ENCODE peak calls at places on chromosomes 5 and 9, in six cellular contexts. X is neural progenitor cell, E is Peyer's patch, A is endothelial cell of umbilical vein, P is PC-3, Q is right atrium auricular region. V is an unnamed sample.
A peak's percentile ranks its signal among the peaks of the same experiment; 100 is the strongest.

GRCh38 chr9:88037285-88037845 is 63.0 kb upstream of the CDK20 start:
- DNase-seq in A (no peak), Q (no peak), X (peak; percentile 55), E (no peak), P (no peak), V (no peak)

GRCh38 chr5:98787131-98787719 is 13.8 kb downstream of the RGMB start:
- DNase-seq in X (no peak), Q (no peak), E (no peak), P (no peak), A (no peak), V (no peak)

GRCh38 chr5:135271533-135272310 is 127.3 kb downstream of the MACROH2A1 start:
- DNase-seq in Q (no peak), P (no peak), X (peak; percentile 55), E (no peak), A (no peak), V (no peak)

GRCh38 chr5:140633081-140633471 is at the start of gene CD14:
- DNase-seq in P (peak; percentile 43), Q (peak; percentile 77), X (no peak), E (peak; percentile 77), A (no peak), V (no peak)

GRCh38 chr5:56501949-56502557 is 268.9 kb upstream of the ANKRD55 start:
- DNase-seq in A (no peak), P (no peak), Q (no peak), X (no peak), E (no peak), V (no peak)

GRCh38 chr9:129458155-129458661 is 162.7 kb downstream of the C9orf50 start:
- DNase-seq in A (no peak), E (peak; percentile 72), P (no peak), Q (no peak), X (no peak), V (peak; percentile 54)

GRCh38 chr9:34310205-34310604 is 18.9 kb downstream of the KIF24 start:
- DNase-seq in A (no peak), X (no peak), P (no peak), E (no peak), Q (no peak), V (no peak)

GRCh38 chr5:167571824-167572223 is 719.6 kb upstream of the WWC1 start:
- DNase-seq in A (no peak), P (no peak), E (no peak), Q (no peak), X (peak; percentile 36), V (no peak)

GRCh38 chr5:100566382-100567141 is 31.4 kb downstream of the FAM174A start:
- DNase-seq in A (no peak), P (no peak), E (no peak), X (no peak), Q (no peak), V (no peak)

GRCh38 chr5:140020601-140021177 is 22.4 kb downstream of the NRG2 start:
- DNase-seq in E (no peak), X (no peak), Q (no peak), P (no peak), A (no peak), V (no peak)

GRCh38 chr5:172496671-172497371 is 42.5 kb upstream of the SH3PXD2B start:
- DNase-seq in X (no peak), E (peak; percentile 42), P (no peak), Q (peak; percentile 67), A (peak; percentile 43), V (no peak)

GRCh38 chr5:73170522-73170921 is 2.5 kb upstream of the TMEM174 start:
- DNase-seq in P (peak; percentile 36), A (peak; percentile 62), Q (no peak), X (peak; percentile 73), E (peak; percentile 67), V (no peak)

GRCh38 chr9:88816141-88816540 is 175.1 kb upstream of the S1PR3 start:
- DNase-seq in E (no peak), P (no peak), X (no peak), Q (no peak), A (no peak), V (no peak)

GRCh38 chr9:112848316-112849151 is 42.1 kb downstream of the SLC46A2 start:
- DNase-seq in Q (no peak), P (no peak), A (no peak), X (peak; percentile 61), E (no peak), V (no peak)

GRCh38 chr9:126376311-126376902 is 49.8 kb downstream of the MVB12B start:
- DNase-seq in Q (no peak), X (peak; percentile 74), E (no peak), P (no peak), A (no peak), V (no peak)

GRCh38 chr9:129732946-129733631 is 19.8 kb downstream of the PTGES start:
- DNase-seq in X (no peak), P (no peak), Q (no peak), A (no peak), E (no peak), V (no peak)

GRCh38 chr5:5140051-5141010 is at the start of gene ADAMTS16:
- DNase-seq in A (no peak), Q (no peak), P (no peak), E (no peak), X (peak; percentile 78), V (no peak)

GRCh38 chr9:2824564-2824963 is 19.3 kb downstream of the PUM3 start:
- DNase-seq in P (no peak), X (peak; percentile 63), E (no peak), A (no peak), Q (no peak), V (no peak)

GRCh38 chr9:100589582-100589981 is 11.7 kb downstream of the CAVIN4 start:
- DNase-seq in X (no peak), A (peak; percentile 81), P (peak; percentile 55), Q (no peak), E (no peak), V (no peak)

GRCh38 chr5:139293199-139293503 is 389 bp upstream of the MATR3 start:
- DNase-seq in P (no peak), E (no peak), Q (no peak), X (no peak), A (no peak), V (no peak)

GRCh38 chr9:89122944-89123343 is 55.7 kb downstream of the SHC3 start:
- DNase-seq in X (no peak), P (no peak), A (no peak), Q (no peak), E (no peak), V (no peak)

GRCh38 chr5:73783823-73784222 is 157.8 kb downstream of the ARHGEF28 start:
- DNase-seq in A (peak; percentile 48), P (peak; percentile 35), E (no peak), Q (no peak), X (no peak), V (no peak)

GRCh38 chr5:77168187-77168883 is 42.1 kb upstream of the PDE8B start:
- DNase-seq in A (peak; percentile 21), E (no peak), X (no peak), Q (peak; percentile 74), P (peak; percentile 30), V (no peak)

GRCh38 chr9:83220737-83221136 is 157.8 kb upstream of the RASEF start:
- DNase-seq in Q (no peak), A (peak; percentile 85), E (no peak), X (no peak), P (peak; percentile 63), V (no peak)

GRCh38 chr9:133995012-133995896 is 3.1 kb upstream of the VAV2 start:
- DNase-seq in P (no peak), E (no peak), Q (no peak), X (no peak), A (no peak), V (no peak)

GRCh38 chr9:129275626-129276247 is 97.7 kb upstream of the IER5L start:
- DNase-seq in A (no peak), Q (no peak), P (peak; percentile 43), X (no peak), E (peak; percentile 15), V (no peak)

GRCh38 chr9:130359819-130360218 is 84.9 kb upstream of the ASS1 start:
- DNase-seq in E (no peak), Q (no peak), A (no peak), P (no peak), X (peak; percentile 22), V (no peak)

GRCh38 chr9:128470560-128470959 is 14.8 kb downstream of the ODF2 start:
- DNase-seq in E (no peak), X (no peak), Q (no peak), A (no peak), P (peak; percentile 16), V (peak; percentile 34)

DNA sequence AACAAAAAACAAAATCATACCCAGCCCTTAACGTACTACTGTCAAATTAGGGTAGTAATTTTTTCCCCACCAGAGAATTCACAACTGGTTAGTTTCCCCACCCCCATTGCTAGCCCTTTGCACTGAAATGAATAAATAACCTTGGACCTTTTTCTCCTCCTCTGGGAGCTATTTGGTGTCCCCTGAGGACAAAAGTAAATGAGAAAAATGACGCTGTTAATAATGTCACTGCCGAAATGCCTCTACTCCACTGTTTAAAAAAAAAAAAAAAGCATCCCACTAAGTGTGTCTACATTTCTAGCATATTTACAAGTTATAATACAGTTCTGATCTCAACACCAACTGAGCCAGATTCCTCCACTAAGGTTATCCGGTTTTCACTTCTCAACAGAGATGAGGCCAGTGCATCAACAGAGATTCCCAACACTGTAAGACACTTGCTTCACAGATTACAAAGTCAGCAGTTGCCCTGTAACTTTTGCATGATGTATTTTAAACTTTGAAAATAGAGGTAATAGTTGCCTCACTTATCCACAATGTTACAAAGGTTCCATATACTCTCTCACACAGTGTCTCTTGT is 5.1 kb upstream of the NFIB start:
- DNase-seq in X (no peak), E (no peak), Q (no peak), P (no peak), A (peak; percentile 45), V (no peak)
- H3K4me3 ChIP-seq in X (no peak overlapping the region), E (no peak overlapping the region), Q (no peak overlapping the region), P (peak overlapping the region; percentile 86), A (peak overlapping the region; percentile 22), V (no peak overlapping the region)

DNA sequence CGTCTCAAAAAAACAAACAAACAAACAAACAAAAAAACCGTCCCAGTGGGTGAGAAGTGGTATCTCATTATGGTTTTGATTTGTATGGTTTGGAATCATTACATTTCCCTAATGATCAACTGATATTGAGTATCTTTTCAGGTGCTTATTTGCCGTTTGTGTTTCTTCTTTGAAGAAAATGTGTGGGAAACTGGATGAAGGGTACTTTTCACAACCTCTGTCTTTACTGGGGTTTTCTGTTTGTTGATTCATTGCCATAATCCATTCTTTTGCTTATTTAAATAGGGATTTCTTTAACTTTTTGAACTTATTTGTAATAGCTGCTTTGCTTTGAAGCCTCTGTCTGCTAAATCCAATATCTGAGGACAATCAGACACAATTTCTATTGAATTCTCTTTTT is 9.2 kb upstream of the BICD2 start:
- DNase-seq in P (no peak), E (no peak), X (no peak), Q (no peak), A (no peak), V (no peak)
- H3K4me1 ChIP-seq in P (peaks cover 4% of the 10 kb centered on the region), E (no peaks in the 10 kb centered on the region), X (no peaks in the 10 kb centered on the region), Q (no peaks in the 10 kb centered on the region), A (no peaks in the 10 kb centered on the region), V (no peaks in the 10 kb centered on the region)

GRCh38 chr9:117643288-117643654 is 60.9 kb upstream of the TLR4 start:
- DNase-seq in P (no peak), Q (no peak), E (no peak), A (no peak), X (no peak), V (no peak)
- H3K4me3 ChIP-seq in P (no peak overlapping the region), Q (no peak overlapping the region), E (no peak overlapping the region), A (no peak overlapping the region), X (no peak overlapping the region), V (no peak overlapping the region)

DNA sequence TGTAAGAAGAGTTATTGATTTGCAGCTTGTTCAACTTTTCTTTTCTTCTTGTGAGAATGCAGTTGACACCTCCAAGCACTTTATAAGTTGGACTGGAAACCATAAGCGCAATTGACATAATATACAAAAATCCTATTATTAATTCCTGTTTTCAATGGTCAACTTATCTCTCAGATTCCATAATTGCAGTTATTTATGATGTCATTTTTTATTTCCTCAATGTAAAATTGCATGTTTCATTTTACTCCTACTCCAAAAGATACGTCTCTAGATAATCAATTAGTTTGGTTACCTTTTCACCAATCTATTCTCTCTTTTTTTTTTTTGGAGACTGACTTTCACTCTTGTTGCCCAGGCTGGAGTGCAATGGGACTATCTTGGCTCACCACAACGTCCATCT is 1416.1 kb upstream of the CDH6 start:
- DNase-seq in X (no peak), P (no peak), E (no peak), A (no peak), Q (no peak), V (no peak)
- H3K4me1 ChIP-seq in X (no peaks in the 10 kb centered on the region), P (peaks cover 5% of the 10 kb centered on the region), E (no peaks in the 10 kb centered on the region), A (no peaks in the 10 kb centered on the region), Q (no peaks in the 10 kb centered on the region), V (no peaks in the 10 kb centered on the region)